ENCODE peak calls at places on chromosome 22, in nine cellular contexts. R, G, P, Z, J, Q, B, U and E are unnamed samples.

GRCh38 chr22:19864538-19865106 is 9.9 kb upstream of the GNB1L start:
- DNase-seq in R (no peak), G (no peak), P (no peak), Z (no peak), J (no peak), Q (no peak), B (no peak), U (no peak), E (no peak)

GRCh38 chr22:21043856-21044535 is 1.8 kb upstream of the LRRC74B start:
- DNase-seq in R (no peak), G (no peak), P (no peak), Z (no peak), J (no peak), Q (no peak), B (no peak), U (peak; percentile 13), E (no peak)

GRCh38 chr22:26666035-26666338 is 8.6 kb downstream of the MIAT start:
- DNase-seq in R (no peak), G (no peak), P (peak; percentile 60), Z (no peak), J (no peak), Q (no peak), B (peak; percentile 72), U (no peak), E (no peak)

GRCh38 chr22:29469755-29470154 is 10.3 kb upstream of the NEFH start:
- DNase-seq in R (no peak), G (no peak), P (no peak), Z (no peak), J (no peak), Q (peak; percentile 52), B (no peak), U (peak; percentile 64), E (peak; percentile 53)

GRCh38 chr22:38429460-38430128 is 25.4 kb downstream of the KCNJ4 start:
- DNase-seq in R (no peak), G (no peak), P (no peak), Z (no peak), J (no peak), Q (no peak), B (no peak), U (no peak), E (no peak)

GRCh38 chr22:19597399-19597735 is 73.2 kb upstream of the CLDN5 start:
- DNase-seq in R (no peak), G (no peak), P (no peak), Z (no peak), J (peak; percentile 45), Q (no peak), B (no peak), U (no peak), E (no peak)

GRCh38 chr22:25182131-25183110 is 17.2 kb upstream of the CRYBB3 start:
- DNase-seq in R (no peak), G (no peak), P (no peak), Z (no peak), J (no peak), Q (no peak), B (peak; percentile 3), U (no peak), E (no peak)

GRCh38 chr22:30580896-30581295 is 6.4 kb upstream of the GAL3ST1 start:
- DNase-seq in R (no peak), G (no peak), P (no peak), Z (no peak), J (no peak), Q (no peak), B (no peak), U (no peak), E (no peak)

GRCh38 chr22:26579331-26579886 is 10.5 kb downstream of the TPST2 start:
- DNase-seq in R (no peak), G (no peak), P (no peak), Z (peak; percentile 30), J (peak; percentile 18), Q (no peak), B (no peak), U (no peak), E (no peak)

GRCh38 chr22:20520093-20520511 is 12.7 kb downstream of the MED15 start:
- DNase-seq in R (no peak), G (no peak), P (no peak), Z (no peak), J (no peak), Q (no peak), B (peak; percentile 82), U (no peak), E (no peak)

GRCh38 chr22:37627091-37627490 is 12.4 kb upstream of the SH3BP1 start:
- DNase-seq in R (no peak), G (no peak), P (no peak), Z (no peak), J (no peak), Q (no peak), B (peak; percentile 45), U (no peak), E (no peak)

GRCh38 chr22:31954535-31955326 is 10.4 kb downstream of the YWHAH start:
- DNase-seq in R (no peak), G (no peak), P (no peak), Z (no peak), J (no peak), Q (no peak), B (no peak), U (no peak), E (no peak)

GRCh38 chr22:18033204-18033998 is 9.0 kb upstream of the MICAL3 start:
- DNase-seq in R (no peak), G (no peak), P (peak; percentile 58), Z (no peak), J (no peak), Q (no peak), B (peak; percentile 76), U (no peak), E (no peak)

GRCh38 chr22:37442537-37442936 is 15.3 kb upstream of the ELFN2 start:
- DNase-seq in R (no peak), G (no peak), P (no peak), Z (no peak), J (no peak), Q (no peak), B (peak; percentile 57), U (no peak), E (no peak)

GRCh38 chr22:44554411-44554810 is 56.4 kb upstream of the RTL6 start:
- DNase-seq in R (no peak), G (no peak), P (no peak), Z (no peak), J (no peak), Q (no peak), B (no peak), U (no peak), E (no peak)

GRCh38 chr22:43824724-43825485 is 12.8 kb upstream of the EFCAB6 start:
- DNase-seq in R (no peak), G (no peak), P (no peak), Z (no peak), J (no peak), Q (no peak), B (no peak), U (peak; percentile 66), E (peak; percentile 18)

GRCh38 chr22:27866136-27867091 is 52.6 kb downstream of the PITPNB start:
- DNase-seq in R (no peak), G (peak; percentile 94), P (no peak), Z (no peak), J (no peak), Q (no peak), B (peak; percentile 95), U (no peak), E (no peak)

GRCh38 chr22:36369922-36370781 is 17.6 kb downstream of the MYH9 start:
- DNase-seq in R (no peak), G (no peak), P (no peak), Z (no peak), J (no peak), Q (peak; percentile 70), B (peak; percentile 75), U (peak; percentile 58), E (peak; percentile 57)

GRCh38 chr22:22463855-22464540 is 44.5 kb downstream of the ZNF280B start:
- DNase-seq in R (peak; percentile 75), G (peak; percentile 34), P (no peak), Z (no peak), J (peak; percentile 39), Q (peak; percentile 88), B (peak; percentile 63), U (peak; percentile 62), E (peak; percentile 65)

GRCh38 chr22:26291940-26292666 is 122.8 kb downstream of the SEZ6L start:
- DNase-seq in R (no peak), G (no peak), P (no peak), Z (no peak), J (no peak), Q (no peak), B (no peak), U (peak; percentile 45), E (no peak)

GRCh38 chr22:42214625-42215415 is 55.6 kb downstream of the TCF20 start:
- DNase-seq in R (no peak), G (no peak), P (no peak), Z (no peak), J (no peak), Q (peak; percentile 71), B (no peak), U (peak; percentile 68), E (no peak)

GRCh38 chr22:19891350-19892248 is 36.9 kb upstream of the GNB1L start:
- DNase-seq in R (no peak), G (peak; percentile 59), P (no peak), Z (peak; percentile 74), J (peak; percentile 80), Q (peak; percentile 95), B (peak; percentile 92), U (peak; percentile 93), E (peak; percentile 89)

GRCh38 chr22:37383342-37383741 is 43.9 kb downstream of the ELFN2 start:
- DNase-seq in R (no peak), G (no peak), P (no peak), Z (no peak), J (no peak), Q (no peak), B (peak; percentile 48), U (no peak), E (no peak)

GRCh38 chr22:26918236-26918635 is 260.8 kb downstream of the MIAT start:
- DNase-seq in R (no peak), G (no peak), P (no peak), Z (no peak), J (no peak), Q (no peak), B (no peak), U (no peak), E (no peak)

GRCh38 chr22:37741312-37741795 is 44.5 kb downstream of the TRIOBP start:
- DNase-seq in R (no peak), G (peak; percentile 98), P (peak; percentile 80), Z (no peak), J (no peak), Q (peak; percentile 27), B (peak; percentile 96), U (peak; percentile 76), E (peak; percentile 94)

GRCh38 chr22:21938906-21939305 is 13.7 kb downstream of the PPM1F start:
- DNase-seq in R (no peak), G (no peak), P (no peak), Z (no peak), J (no peak), Q (no peak), B (no peak), U (no peak), E (no peak)

GRCh38 chr22:30607300-30607930 is 441 bp downstream of the TCN2 start:
- DNase-seq in R (no peak), G (no peak), P (no peak), Z (no peak), J (no peak), Q (peak; percentile 28), B (no peak), U (no peak), E (no peak)